ENCODE peak calls at places on chromosomes 3 and 15, in four cellular contexts. X is heart right ventricle, Y is heart left ventricle, M is GM23338. P is an unnamed sample.
A peak's percentile ranks its signal among the peaks of the same experiment; 100 is the strongest.

GRCh38 chr3:120450261-120450913 is 405 bp downstream of the FSTL1 start:
- DNase-seq in X (peak; percentile 55), Y (peak; percentile 55), M (peak; percentile 63), P (peak; percentile 32)

GRCh38 chr3:57110797-57111196 is 50.3 kb downstream of the SPATA12 start:
- DNase-seq in X (no peak), Y (no peak), M (no peak), P (no peak)

GRCh38 chr3:120780977-120781376 is 38.4 kb downstream of the GTF2E1 start:
- DNase-seq in X (no peak), Y (no peak), M (no peak), P (peak; percentile 62)

GRCh38 chr3:143366672-143367071 is 247.1 kb downstream of the CHST2 start:
- DNase-seq in X (no peak), Y (no peak), M (peak; percentile 8), P (no peak)

GRCh38 chr3:191627064-191627463 is 166.1 kb downstream of the PYDC2 start:
- DNase-seq in X (no peak), Y (no peak), M (peak; percentile 22), P (no peak)

GRCh38 chr15:67091073-67091965 is 25.9 kb downstream of the SMAD3 start:
- DNase-seq in X (peak; percentile 73), Y (peak; percentile 85), M (no peak), P (no peak)

GRCh38 chr3:122533931-122534334 is 19.2 kb upstream of the KPNA1 start:
- DNase-seq in X (no peak), Y (no peak), M (no peak), P (no peak)

GRCh38 chr3:121493431-121493830 is 52.4 kb downstream of the POLQ start:
- DNase-seq in X (no peak), Y (no peak), M (no peak), P (no peak)

GRCh38 chr3:17059966-17060560 is 175.3 kb downstream of the PLCL2 start:
- DNase-seq in X (no peak), Y (no peak), M (no peak), P (no peak)

GRCh38 chr3:17151598-17152373 is 267.0 kb downstream of the PLCL2 start:
- DNase-seq in X (no peak), Y (no peak), M (no peak), P (no peak)

GRCh38 chr15:47331796-47332480 is 385.4 kb upstream of the SEMA6D start:
- DNase-seq in X (no peak), Y (no peak), M (no peak), P (no peak)

GRCh38 chr15:68363353-68363752 is 68.6 kb downstream of the ITGA11 start:
- DNase-seq in X (no peak), Y (peak; percentile 1), M (no peak), P (no peak)

GRCh38 chr3:38121451-38121831 is 15.5 kb downstream of the ACAA1 start:
- DNase-seq in X (no peak), Y (no peak), M (no peak), P (peak; percentile 17)

GRCh38 chr15:46518381-46518780 is 883.6 kb downstream of the SQOR start:
- DNase-seq in X (no peak), Y (no peak), M (no peak), P (no peak)

GRCh38 chr15:23035964-23036566 is 3.3 kb downstream of the TUBGCP5 start:
- DNase-seq in X (no peak), Y (no peak), M (peak; percentile 87), P (no peak)

GRCh38 chr3:169479314-169479939 is 184.1 kb downstream of the MECOM start:
- DNase-seq in X (no peak), Y (no peak), M (no peak), P (no peak)

GRCh38 chr3:194135806-194136518 is at the start of gene HES1:
- DNase-seq in X (peak; percentile 92), Y (peak; percentile 97), M (peak; percentile 98), P (peak; percentile 97)

GRCh38 chr3:9976736-9977709 is 9.6 kb downstream of the EMC3 start:
- DNase-seq in X (peak; percentile 52), Y (peak; percentile 84), M (no peak), P (peak; percentile 88)

GRCh38 chr3:170421147-170421641 is 2.5 kb downstream of the CLDN11 start:
- DNase-seq in X (no peak), Y (no peak), M (no peak), P (no peak)

GRCh38 chr3:126114406-126115386 is 30.8 kb upstream of the SLC41A3 start:
- DNase-seq in X (no peak), Y (peak; percentile 17), M (no peak), P (peak; percentile 10)

GRCh38 chr3:42118762-42119361 is 27.7 kb downstream of the TRAK1 start:
- DNase-seq in X (no peak), Y (no peak), M (peak; percentile 80), P (peak; percentile 49)

GRCh38 chr15:70260580-70260979 is 162.9 kb upstream of the TLE3 start:
- DNase-seq in X (no peak), Y (no peak), M (no peak), P (no peak)

GRCh38 chr3:129985113-129985512 is 10.6 kb downstream of the TRH start:
- DNase-seq in X (peak; percentile 50), Y (peak; percentile 51), M (no peak), P (no peak)

GRCh38 chr15:94070341-94071275 is 160.8 kb upstream of the MCTP2 start:
- DNase-seq in X (no peak), Y (peak; percentile 26), M (peak; percentile 31), P (no peak)

GRCh38 chr15:89400121-89400996 is 65.7 kb upstream of the POLG start:
- DNase-seq in X (no peak), Y (no peak), M (peak; percentile 64), P (no peak)

GRCh38 chr15:68404056-68404798 is 27.7 kb downstream of the ITGA11 start:
- DNase-seq in X (no peak), Y (no peak), M (no peak), P (peak; percentile 55)

GRCh38 chr3:67788396-67788795 is 134.0 kb upstream of the SUCLG2 start:
- DNase-seq in X (no peak), Y (no peak), M (no peak), P (no peak)

GRCh38 chr3:160106905-160107861 is 118.0 kb upstream of the C3orf80 start:
- DNase-seq in X (no peak), Y (no peak), M (no peak), P (no peak)

GRCh38 chr15:27707216-27707710 is 391.9 kb downstream of the OCA2 start:
- DNase-seq in X (no peak), Y (no peak), M (no peak), P (no peak)

GRCh38 chr3:33083958-33084357 is 13.0 kb downstream of the GLB1 start:
- DNase-seq in X (no peak), Y (no peak), M (peak; percentile 40), P (no peak)

GRCh38 chr3:173465112-173465511 is 67.6 kb downstream of the NLGN1 start:
- DNase-seq in X (no peak), Y (no peak), M (no peak), P (no peak)

GRCh38 chr3:115658337-115659181 is 35.2 kb downstream of the GAP43 start:
- DNase-seq in X (peak; percentile 85), Y (peak; percentile 90), M (peak; percentile 95), P (peak; percentile 78)

GRCh38 chr3:98735296-98735695 is 27.8 kb upstream of the ST3GAL6 start:
- DNase-seq in X (no peak), Y (no peak), M (no peak), P (no peak)

GRCh38 chr3:19934098-19934566 is at the start of gene EFHB:
- DNase-seq in X (no peak), Y (peak; percentile 37), M (peak; percentile 96), P (no peak)

GRCh38 chr15:67165653-67166260 is 88.7 kb downstream of the AAGAB start:
- DNase-seq in X (no peak), Y (no peak), M (peak; percentile 84), P (peak; percentile 67)

DNA sequence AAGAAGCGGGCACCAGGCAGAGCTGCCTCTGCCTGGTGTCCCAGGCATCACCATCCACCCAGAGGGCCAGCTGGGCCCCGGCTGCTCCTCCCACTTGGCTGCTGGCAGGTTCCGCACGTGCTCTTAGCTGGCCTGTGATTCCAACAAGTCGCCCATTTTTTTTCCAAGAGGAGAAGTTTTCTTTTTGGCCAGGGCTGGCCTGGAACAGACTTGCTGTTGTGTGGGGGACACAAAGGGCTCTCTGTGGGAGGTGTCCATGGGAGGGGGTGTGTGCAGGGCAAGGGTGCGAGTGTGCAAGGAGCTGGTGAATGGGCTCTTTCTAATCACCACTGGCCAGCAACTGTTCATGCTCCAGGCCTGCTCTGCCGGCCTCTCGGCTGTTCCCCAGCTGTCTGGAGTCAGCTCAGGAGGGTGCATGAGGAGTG is 7.3 kb downstream of the AMOTL2 start:
- DNase-seq in X (peak; percentile 66), Y (peak; percentile 74), M (no peak), P (peak; percentile 92)
- H3K4me1 ChIP-seq in X (peaks cover 93% of the 10 kb centered on the region), Y (peaks cover 54% of the 10 kb centered on the region), M (peaks cover 36% of the 10 kb centered on the region), P (peaks cover 98% of the 10 kb centered on the region)

GRCh38 chr3:30631237-30631961 is 25.0 kb downstream of the TGFBR2 start:
- DNase-seq in X (no peak), Y (no peak), M (no peak), P (no peak)

GRCh38 chr3:30630238-30631030 is 24.0 kb downstream of the TGFBR2 start:
- DNase-seq in X (no peak), Y (no peak), M (no peak), P (no peak)

GRCh38 chr3:30628188-30628930 is 22.0 kb downstream of the TGFBR2 start:
- DNase-seq in X (no peak), Y (no peak), M (peak; percentile 38), P (no peak)

GRCh38 chr3:30628931-30629590 is 22.7 kb downstream of the TGFBR2 start:
- DNase-seq in X (no peak), Y (no peak), M (no peak), P (no peak)

GRCh38 chr3:30629736-30630135 is 23.3 kb downstream of the TGFBR2 start:
- DNase-seq in X (no peak), Y (no peak), M (no peak), P (no peak)
- H3K4me1 ChIP-seq in X (peaks cover 100% of the 10 kb centered on the region), Y (peaks cover 22% of the 10 kb centered on the region), M (peaks cover 41% of the 10 kb centered on the region), P (no peaks in the 10 kb centered on the region)

GRCh38 chr3:13563321-13563720 is 14.4 kb downstream of the FBLN2 start:
- DNase-seq in X (no peak), Y (no peak), M (no peak), P (no peak)
- H3K4me1 ChIP-seq in X (peaks cover 33% of the 10 kb centered on the region), Y (peaks cover 7% of the 10 kb centered on the region), M (no peaks in the 10 kb centered on the region), P (no peaks in the 10 kb centered on the region)

GRCh38 chr3:61729235-61729634 is 167.9 kb downstream of the PTPRG start:
- DNase-seq in X (no peak), Y (no peak), M (no peak), P (no peak)
- H3K4me1 ChIP-seq in X (peaks cover 34% of the 10 kb centered on the region), Y (peaks cover 2% of the 10 kb centered on the region), M (peaks cover 59% of the 10 kb centered on the region), P (peaks cover 3% of the 10 kb centered on the region)

GRCh38 chr3:188752850-188753249 is 418.9 kb upstream of the TPRG1 start:
- DNase-seq in X (no peak), Y (no peak), M (no peak), P (no peak)

GRCh38 chr3:188749830-188750229 is 421.9 kb upstream of the TPRG1 start:
- DNase-seq in X (no peak), Y (no peak), M (no peak), P (no peak)

GRCh38 chr3:188750625-188751024 is 421.1 kb upstream of the TPRG1 start:
- DNase-seq in X (no peak), Y (no peak), M (no peak), P (no peak)

GRCh38 chr3:188756241-188756640 is 415.5 kb upstream of the TPRG1 start:
- DNase-seq in X (no peak), Y (no peak), M (no peak), P (no peak)

DNA sequence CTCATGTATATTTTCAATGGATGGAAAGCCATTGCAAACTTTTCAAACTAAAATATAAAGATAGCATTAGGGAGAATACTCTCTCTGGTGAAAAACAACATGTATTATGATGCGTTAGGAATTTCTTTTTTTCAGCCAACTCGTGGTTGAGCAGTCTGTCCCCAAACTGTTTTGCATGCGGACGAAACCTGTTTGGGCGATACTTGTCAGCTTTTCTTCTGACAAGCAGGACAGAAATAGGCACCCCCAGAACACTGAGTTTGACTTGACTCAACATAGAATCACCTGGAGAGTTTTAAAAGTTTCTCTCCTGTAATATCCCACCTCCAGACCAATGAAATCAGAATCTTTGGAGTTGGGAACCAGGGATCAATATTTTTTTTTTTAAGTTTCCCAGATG is 417.5 kb upstream of the TPRG1 start:
- DNase-seq in X (no peak), Y (no peak), M (no peak), P (no peak)
- H3K4me1 ChIP-seq in X (no peaks in the 10 kb centered on the region), Y (no peaks in the 10 kb centered on the region), M (no peaks in the 10 kb centered on the region), P (peaks cover 14% of the 10 kb centered on the region)

P was measured in tibial artery.